ENCODE peak calls at places on chromosomes 4 and X, in five cellular contexts. L is AG09309, P is AG08395, R is fibroblast of lung, K is nephron progenitor cell. G is an unnamed sample.

GRCh38 chr4:128461300-128462103 is 173.9 kb upstream of the PGRMC2 start:
- DNase-seq in L (peak; percentile 34), P (peak; percentile 69), R (peak; percentile 92), K (no peak), G (peak; percentile 19)

GRCh38 chr4:117641519-117641918 is 392.8 kb upstream of the NDST3 start:
- DNase-seq in L (no peak), P (no peak), R (no peak), K (no peak), G (no peak)

GRCh38 chr4:138899999-138900398 is 115.6 kb upstream of the NOCT start:
- DNase-seq in L (no peak), P (no peak), R (no peak), K (no peak), G (no peak)

GRCh38 chr4:84750260-84750955 is 167.5 kb downstream of the CDS1 start:
- DNase-seq in L (peak; percentile 23), P (peak; percentile 63), R (peak; percentile 44), K (no peak), G (peak; percentile 43)

GRCh38 chr4:6342530-6343293 is 73.1 kb downstream of the WFS1 start:
- DNase-seq in L (no peak), P (no peak), R (peak; percentile 14), K (no peak), G (peak; percentile 41)

GRCh38 chrX:110310000-110310790 is 7.7 kb downstream of the AMMECR1 start:
- DNase-seq in L (no peak), P (no peak), R (no peak), K (no peak), G (no peak)

GRCh38 chr4:170716868-170717267 is 627.1 kb upstream of the AADAT start:
- DNase-seq in L (no peak), P (no peak), R (no peak), K (no peak), G (no peak)

GRCh38 chr4:100189820-100190642 is at the start of gene DDIT4L:
- DNase-seq in L (no peak), P (peak; percentile 57), R (peak; percentile 35), K (peak; percentile 74), G (peak; percentile 35)

GRCh38 chr4:175419120-175419774 is 392.8 kb downstream of the GPM6A start:
- DNase-seq in L (peak; percentile 97), P (peak; percentile 53), R (peak; percentile 98), K (no peak), G (peak; percentile 44)

GRCh38 chr4:28799696-28800095 is 1920.5 kb upstream of the PCDH7 start:
- DNase-seq in L (no peak), P (no peak), R (peak; percentile 8), K (no peak), G (no peak)

GRCh38 chr4:180925800-180926199 is 1317.4 kb upstream of the TENM3 start:
- DNase-seq in L (no peak), P (no peak), R (peak; percentile 59), K (no peak), G (no peak)

GRCh38 chr4:152045781-152046571 is 285.2 kb upstream of the GATB start:
- DNase-seq in L (no peak), P (no peak), R (peak; percentile 61), K (peak; percentile 81), G (no peak)

GRCh38 chrX:40005290-40006011 is 92.3 kb downstream of the BCOR start:
- DNase-seq in L (no peak), P (no peak), R (no peak), K (peak; percentile 23), G (no peak)

GRCh38 chr4:2927016-2927695 is 36.0 kb downstream of the NOP14 start:
- DNase-seq in L (no peak), P (no peak), R (no peak), K (no peak), G (no peak)

GRCh38 chr4:173424899-173425805 is 26.2 kb upstream of the SCRG1 start:
- DNase-seq in L (peak; percentile 59), P (peak; percentile 74), R (peak; percentile 91), K (no peak), G (peak; percentile 44)

GRCh38 chr4:116636917-116637316 is 448.5 kb downstream of the TRAM1L1 start:
- DNase-seq in L (no peak), P (no peak), R (no peak), K (no peak), G (no peak)